ENCODE peak calls at places on chromosome 20, in five cellular contexts. J is activated T-cell treated with anti-CD3 and anti-CD28 coated beads, Interleukin-2, amount 50 U/mL, for 4 hours; X is smooth muscle cell of the brain vasculature; A is activated naive CD4-positive, alpha-beta T cell; D is stimulated activated CD8-positive, alpha-beta memory T cell treated with anti-CD3 and anti-CD28 coated beads, Interleukin-7, amount 100 ng/mL, for 1 hour. Q is an unnamed sample.

GRCh38 chr20:44728835-44729342 is 13.7 kb downstream of the CCN5 start:
- DNase-seq in J (no peak), X (no peak), A (no peak), D (no peak), Q (peak; percentile 94)

GRCh38 chr20:24393903-24394302 is 75.5 kb upstream of the SYNDIG1 start:
- DNase-seq in J (no peak), X (no peak), A (no peak), D (no peak), Q (no peak)

GRCh38 chr20:49400410-49400809 is 82.1 kb downstream of the KCNB1 start:
- DNase-seq in J (no peak), X (no peak), A (no peak), D (no peak), Q (no peak)

GRCh38 chr20:41232971-41233926 is 84.3 kb downstream of the ZHX3 start:
- DNase-seq in J (no peak), X (no peak), A (no peak), D (no peak), Q (peak; percentile 64)

GRCh38 chr20:32780749-32781402 is 18.7 kb downstream of the DNMT3B start:
- DNase-seq in J (no peak), X (no peak), A (no peak), D (no peak), Q (no peak)

GRCh38 chr20:723756-724155 is 44.5 kb downstream of the SLC52A3 start:
- DNase-seq in J (no peak), X (no peak), A (no peak), D (no peak), Q (no peak)

GRCh38 chr20:58553841-58554240 is 38.6 kb upstream of the APCDD1L start:
- DNase-seq in J (no peak), X (no peak), A (no peak), D (no peak), Q (no peak)

GRCh38 chr20:34334654-34335407 is 28.2 kb upstream of the ITCH start:
- DNase-seq in J (no peak), X (no peak), A (no peak), D (no peak), Q (no peak)

GRCh38 chr20:48153523-48153922 is 368.2 kb upstream of the SULF2 start:
- DNase-seq in J (no peak), X (no peak), A (no peak), D (no peak), Q (no peak)

GRCh38 chr20:10673176-10673830 is 496 bp downstream of the JAG1 start:
- DNase-seq in J (no peak), X (no peak), A (no peak), D (no peak), Q (peak; percentile 24)

GRCh38 chr20:57076202-57076651 is 190.2 kb downstream of the BMP7 start:
- DNase-seq in J (no peak), X (no peak), A (no peak), D (no peak), Q (no peak)

GRCh38 chr20:50229156-50229605 is 38.6 kb downstream of the CEBPB start:
- DNase-seq in J (no peak), X (no peak), A (no peak), D (no peak), Q (no peak)

GRCh38 chr20:49557449-49557848 is 10.5 kb downstream of the PTGIS start:
- DNase-seq in J (no peak), X (no peak), A (no peak), D (no peak), Q (no peak)

GRCh38 chr20:41003143-41003932 is 25.3 kb upstream of the TOP1 start:
- DNase-seq in J (peak; percentile 65), X (peak; percentile 78), A (peak; percentile 7), D (peak; percentile 41), Q (peak; percentile 63)